ENCODE peak calls at places on chromosomes 16 and 17, in six cellular contexts. C is cardiac fibroblast, A is choroid plexus epithelial cell, D is iPS DF 19.7, N is COR-L47, O is SW480. W is an unnamed sample.

GRCh38 chr17:77581480-77581879 is 377.0 kb upstream of the TNRC6C start:
- DNase-seq in C (peak; percentile 19), A (peak; percentile 16), D (no peak), N (no peak), O (peak; percentile 24), W (no peak)

GRCh38 chr17:18141210-18141803 is 32.8 kb downstream of the MYO15A start:
- DNase-seq in C (peak; percentile 69), A (peak; percentile 72), D (no peak), N (peak; percentile 12), O (peak; percentile 63), W (no peak)

GRCh38 chr16:51151951-51152663 is 1.0 kb upstream of the SALL1 start:
- DNase-seq in C (peak; percentile 89), A (peak; percentile 28), D (peak; percentile 63), N (peak; percentile 40), O (no peak), W (peak; percentile 3)

GRCh38 chr17:63998050-63998720 is at the start of gene PRR29:
- DNase-seq in C (peak; percentile 72), A (peak; percentile 62), D (no peak), N (peak; percentile 75), O (peak; percentile 49), W (no peak)

GRCh38 chr17:33526753-33527152 is 233.7 kb upstream of the ASIC2 start:
- DNase-seq in C (no peak), A (no peak), D (no peak), N (no peak), O (no peak), W (no peak)

GRCh38 chr16:86078121-86078600 is 179.2 kb downstream of the IRF8 start:
- DNase-seq in C (peak; percentile 7), A (no peak), D (no peak), N (no peak), O (no peak), W (no peak)

GRCh38 chr17:3003401-3004149 is 59.8 kb downstream of the OR1D5 start:
- DNase-seq in C (no peak), A (no peak), D (no peak), N (no peak), O (no peak), W (no peak)

GRCh38 chr16:72902276-72902675 is 145.7 kb downstream of the ZFHX3 start:
- DNase-seq in C (no peak), A (no peak), D (no peak), N (no peak), O (no peak), W (no peak)

GRCh38 chr17:29155966-29156338 is 24.2 kb downstream of the MYO18A start:
- DNase-seq in C (peak; percentile 72), A (peak; percentile 59), D (no peak), N (no peak), O (no peak), W (no peak)

GRCh38 chr16:17448640-17449638 is 21.8 kb downstream of the XYLT1 start:
- DNase-seq in C (no peak), A (no peak), D (no peak), N (no peak), O (no peak), W (no peak)

GRCh38 chr16:52906271-52906670 is 146.4 kb downstream of the CHD9NB start:
- DNase-seq in C (no peak), A (no peak), D (no peak), N (no peak), O (peak; percentile 54), W (no peak)

GRCh38 chr17:59830007-59830630 is 62.6 kb downstream of the TUBD1 start:
- DNase-seq in C (peak; percentile 88), A (peak; percentile 70), D (no peak), N (no peak), O (peak; percentile 62), W (no peak)

GRCh38 chr17:67555855-67556254 is 161.9 kb upstream of the NOL11 start:
- DNase-seq in C (no peak), A (no peak), D (no peak), N (no peak), O (no peak), W (no peak)

GRCh38 chr16:87487361-87487924 is 5.4 kb downstream of the ZCCHC14 start:
- DNase-seq in C (peak; percentile 31), A (no peak), D (peak; percentile 57), N (peak; percentile 87), O (peak; percentile 89), W (no peak)

GRCh38 chr17:27259356-27259755 is 34.6 kb upstream of the WSB1 start:
- DNase-seq in C (no peak), A (no peak), D (no peak), N (no peak), O (peak; percentile 81), W (no peak)

GRCh38 chr16:66001432-66001831 is 365.1 kb upstream of the CDH5 start:
- DNase-seq in C (no peak), A (no peak), D (no peak), N (no peak), O (no peak), W (no peak)

GRCh38 chr16:7888421-7888820 is 555.8 kb downstream of the RBFOX1 start:
- DNase-seq in C (no peak), A (no peak), D (no peak), N (no peak), O (no peak), W (no peak)

GRCh38 chr17:5211458-5211857 is 19.8 kb upstream of the ZNF594 start:
- DNase-seq in C (no peak), A (no peak), D (no peak), N (no peak), O (no peak), W (no peak)

GRCh38 chr17:2023256-2023655 is 1.9 kb downstream of the RTN4RL1 start:
- DNase-seq in C (no peak), A (no peak), D (no peak), N (no peak), O (no peak), W (no peak)

GRCh38 chr17:72432143-72432604 is 311.4 kb downstream of the SOX9 start:
- DNase-seq in C (no peak), A (peak; percentile 50), D (no peak), N (peak; percentile 60), O (no peak), W (peak; percentile 52)

GRCh38 chr17:50785942-50786570 is 18.7 kb upstream of the ANKRD40CL start:
- DNase-seq in C (peak; percentile 72), A (peak; percentile 70), D (no peak), N (no peak), O (no peak), W (no peak)

GRCh38 chr16:67254809-67255552 is 6.2 kb downstream of the SLC9A5 start:
- DNase-seq in C (no peak), A (no peak), D (no peak), N (no peak), O (no peak), W (no peak)

GRCh38 chr17:57755479-57756070 is 10.5 kb upstream of the CCDC182 start:
- DNase-seq in C (no peak), A (no peak), D (no peak), N (no peak), O (no peak), W (no peak)

GRCh38 chr17:798246-798645 is 16.1 kb downstream of the MRM3 start:
- DNase-seq in C (no peak), A (no peak), D (no peak), N (no peak), O (no peak), W (no peak)

GRCh38 chr16:24332178-24332577 is 76.0 kb downstream of the CACNG3 start:
- DNase-seq in C (no peak), A (no peak), D (no peak), N (no peak), O (no peak), W (no peak)

GRCh38 chr17:48374650-48375230 is 55.3 kb downstream of the SKAP1 start:
- DNase-seq in C (peak; percentile 8), A (peak; percentile 8), D (peak; percentile 17), N (peak; percentile 52), O (peak; percentile 30), W (no peak)

GRCh38 chr17:4003501-4004421 is 39.5 kb upstream of the ATP2A3 start:
- DNase-seq in C (no peak), A (peak; percentile 8), D (no peak), N (no peak), O (no peak), W (no peak)

GRCh38 chr16:29858149-29858899 is 4.7 kb downstream of the CDIPT start:
- DNase-seq in C (no peak), A (no peak), D (no peak), N (no peak), O (no peak), W (no peak)

GRCh38 chr17:2695243-2695960 is 16.2 kb downstream of the CLUH start:
- DNase-seq in C (no peak), A (no peak), D (no peak), N (no peak), O (no peak), W (no peak)

GRCh38 chr17:18309202-18309601 is 5.6 kb downstream of the TOP3A start:
- DNase-seq in C (no peak), A (no peak), D (no peak), N (no peak), O (no peak), W (no peak)

GRCh38 chr17:50206604-50207293 is 5.3 kb upstream of the COL1A1 start:
- DNase-seq in C (peak; percentile 68), A (peak; percentile 65), D (no peak), N (peak; percentile 12), O (no peak), W (no peak)

GRCh38 chr16:48231675-48232214 is 12.4 kb upstream of the LONP2 start:
- DNase-seq in C (peak; percentile 63), A (peak; percentile 76), D (peak; percentile 17), N (peak; percentile 6), O (no peak), W (no peak)

GRCh38 chr17:3956983-3957382 is 7.3 kb downstream of the ATP2A3 start:
- DNase-seq in C (no peak), A (no peak), D (no peak), N (peak; percentile 74), O (no peak), W (no peak)

GRCh38 chr16:74760007-74760767 is 14.4 kb downstream of the FA2H start:
- DNase-seq in C (no peak), A (peak; percentile 20), D (no peak), N (no peak), O (no peak), W (no peak)

GRCh38 chr16:11561440-11561797 is 25.3 kb downstream of the LITAF start:
- DNase-seq in C (no peak), A (no peak), D (no peak), N (no peak), O (no peak), W (no peak)

GRCh38 chr16:66662445-66663194 is 33.9 kb downstream of the CMTM4 start:
- DNase-seq in C (peak; percentile 58), A (peak; percentile 73), D (no peak), N (no peak), O (peak; percentile 28), W (no peak)

GRCh38 chr16:80300876-80301275 is 239.9 kb upstream of the DYNLRB2 start:
- DNase-seq in C (peak; percentile 20), A (peak; percentile 54), D (no peak), N (no peak), O (peak; percentile 26), W (no peak)

W was measured in NCI-H1048.